ENCODE peak calls at places on chromosomes 4 and X, in seven cellular contexts. G is lung; H is heart left ventricle; R is aorta; W is CD8-positive, alpha-beta T cell; I is tibial artery; Q is thoracic aorta. X is an unnamed sample.

GRCh38 chrX:82813671-82814078 is 694.4 kb upstream of the POU3F4 start:
- DNase-seq in R (no peak), Q (no peak), G (no peak), W (no peak), H (no peak), I (no peak), X (no peak)

GRCh38 chr4:26201119-26201518 is 119.7 kb upstream of the RBPJ start:
- DNase-seq in H (no peak), G (no peak), I (no peak), W (no peak), Q (no peak), R (no peak), X (no peak)

GRCh38 chr4:173504181-173504503 is 25.9 kb downstream of the HAND2 start:
- DNase-seq in G (no peak), Q (no peak), H (no peak), R (no peak), I (no peak), W (no peak), X (no peak)

GRCh38 chr4:156378053-156378665 is 424.5 kb upstream of the CTSO start:
- DNase-seq in I (no peak), W (no peak), G (no peak), Q (no peak), H (no peak), R (no peak), X (no peak)

GRCh38 chr4:121822796-121823504 is 733 bp downstream of the CCNA2 start:
- DNase-seq in H (no peak), W (no peak), G (no peak), Q (peak; percentile 2), I (peak; percentile 65), R (no peak), X (no peak)

GRCh38 chrX:130840345-130840744 is 62.7 kb downstream of the ENOX2 start:
- DNase-seq in Q (no peak), H (no peak), I (no peak), R (no peak), G (no peak), W (no peak), X (no peak)

GRCh38 chr4:168655182-168655581 is 158.3 kb downstream of the PALLD start:
- DNase-seq in R (no peak), Q (no peak), H (no peak), I (no peak), W (no peak), G (no peak), X (no peak)

GRCh38 chr4:152723236-152723635 is 43.4 kb upstream of the TMEM154 start:
- DNase-seq in Q (no peak), W (no peak), H (no peak), G (no peak), R (no peak), I (no peak), X (no peak)

GRCh38 chrX:124232523-124233201 is 99.8 kb upstream of the TEX13D start:
- DNase-seq in W (no peak), Q (no peak), H (no peak), G (no peak), R (no peak), I (no peak), X (no peak)

GRCh38 chrX:47156611-47157520 is 11.8 kb downstream of the RBM10 start:
- DNase-seq in R (peak; percentile 72), G (no peak), Q (no peak), W (no peak), I (no peak), H (no peak), X (no peak)

GRCh38 chr4:40401646-40402045 is 66.5 kb downstream of the CHRNA9 start:
- DNase-seq in G (no peak), R (no peak), I (no peak), W (no peak), H (no peak), Q (no peak), X (no peak)

GRCh38 chr4:40395166-40395900 is 60.2 kb downstream of the CHRNA9 start:
- DNase-seq in W (no peak), Q (no peak), H (no peak), R (no peak), I (no peak), G (no peak), X (no peak)

GRCh38 chr4:40401096-40401495 is 66.0 kb downstream of the CHRNA9 start:
- DNase-seq in W (no peak), G (no peak), I (no peak), Q (no peak), H (no peak), R (no peak), X (no peak)

GRCh38 chr4:40399578-40399977 is 64.4 kb downstream of the CHRNA9 start:
- DNase-seq in W (no peak), I (no peak), Q (no peak), R (no peak), G (no peak), H (no peak), X (no peak)

DNA sequence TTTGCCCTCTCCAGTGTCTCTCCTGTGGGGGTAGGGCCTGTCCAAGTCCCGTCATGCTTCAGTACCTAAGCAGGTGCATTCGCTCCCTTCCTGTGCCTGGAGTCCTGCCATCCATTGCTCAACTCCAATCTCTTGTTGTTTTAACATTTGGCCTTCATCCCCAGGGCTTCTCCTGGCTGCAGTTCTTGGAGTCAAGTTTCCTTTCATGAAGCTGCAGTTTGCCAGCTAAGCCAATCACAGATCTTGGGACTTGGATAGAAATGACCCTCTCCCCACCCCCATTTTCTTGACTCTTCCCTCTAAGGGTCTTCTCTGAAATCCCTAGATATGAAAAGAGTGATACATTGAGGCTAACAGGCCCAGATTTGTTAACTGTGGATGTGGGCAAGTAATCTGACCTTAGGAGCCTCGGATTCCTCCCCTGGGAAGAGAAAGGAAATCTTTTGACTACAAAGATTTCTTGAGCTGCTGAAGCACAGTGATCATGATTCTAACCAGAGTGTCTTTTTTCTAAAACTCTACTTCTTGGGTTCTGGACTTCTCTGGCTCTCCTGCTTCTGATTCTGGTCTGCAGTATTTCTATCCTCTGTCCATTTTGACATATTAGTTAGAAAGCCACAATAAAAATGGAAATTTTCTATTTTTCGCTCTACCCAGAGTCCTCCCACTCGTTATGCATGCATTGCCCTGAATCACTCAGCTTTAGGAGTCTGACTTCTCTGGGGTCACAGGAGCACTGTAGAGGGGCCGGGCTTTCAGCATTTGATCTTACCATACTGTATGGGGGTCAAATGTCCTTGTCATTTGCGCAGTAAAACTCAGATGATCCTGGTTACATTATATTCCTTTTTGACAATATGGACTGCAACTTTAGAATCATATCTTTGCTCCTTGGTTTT is 61.0 kb downstream of the CHRNA9 start:
- DNase-seq in G (peak; percentile 86), W (no peak), I (no peak), Q (no peak), H (peak; percentile 28), R (no peak), X (peak; percentile 79)
- H3K27ac ChIP-seq in G (no peak overlapping the region), W (no peak overlapping the region), I (no peak overlapping the region), Q (no peak overlapping the region), H (no peak overlapping the region), R (no peak overlapping the region), X (peak overlapping the region; percentile 61)

DNA sequence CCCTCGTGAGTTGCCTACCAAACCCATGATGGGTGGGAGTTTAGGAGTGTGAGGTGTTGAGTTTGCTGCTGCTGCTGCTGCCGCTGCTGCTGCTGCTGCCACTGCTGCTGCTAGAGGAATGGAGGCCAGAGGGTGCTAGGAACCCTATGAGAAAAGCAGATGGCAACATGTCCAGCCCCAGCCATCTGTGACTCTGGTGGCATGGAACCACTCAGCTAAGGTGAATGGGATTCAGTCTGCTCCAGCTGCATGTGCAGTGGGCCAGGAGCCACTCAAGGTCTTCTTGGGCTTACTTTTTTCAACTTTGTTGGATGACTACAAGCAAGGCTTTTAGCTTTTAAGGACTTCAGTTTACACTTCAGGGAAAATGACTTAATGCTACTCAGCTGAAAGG is 103.8 kb downstream of the RTL5 start:
- DNase-seq in G (peak; percentile 16), Q (no peak), R (no peak), I (no peak), H (no peak), W (no peak), X (no peak)
- H3K4me3 ChIP-seq in G (no peak overlapping the region), Q (peak overlapping the region; percentile 67), R (no peak overlapping the region), I (peak overlapping the region; percentile 45), H (no peak overlapping the region), W (no peak overlapping the region), X (no peak overlapping the region)

DNA sequence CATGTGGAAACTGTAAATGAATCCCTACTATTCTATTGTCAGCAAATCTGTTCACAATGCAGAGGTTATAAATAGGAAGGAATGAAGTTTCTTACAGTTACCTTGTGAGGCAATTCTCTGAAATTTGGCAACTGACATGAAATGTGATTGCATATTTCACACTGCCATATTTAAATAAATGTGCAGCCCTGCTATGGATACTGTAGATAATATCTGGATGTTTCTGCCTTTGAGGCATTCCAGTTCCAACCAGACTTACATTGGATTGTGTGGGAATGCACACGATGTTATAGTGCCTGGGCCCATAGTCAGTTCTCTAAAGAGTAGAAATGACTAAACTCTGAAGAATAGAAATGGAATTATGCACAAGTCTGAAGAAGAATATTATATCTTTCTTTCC is 102.8 kb downstream of the PHOX2B start:
- DNase-seq in G (no peak), I (no peak), W (no peak), H (no peak), R (no peak), Q (no peak), X (no peak)
- H3K27me3 ChIP-seq in G (no peaks in the 10 kb centered on the region), I (no peaks in the 10 kb centered on the region), W (peaks cover 3% of the 10 kb centered on the region), H (no peaks in the 10 kb centered on the region), R (no peaks in the 10 kb centered on the region), Q (no peaks in the 10 kb centered on the region), X (no peaks in the 10 kb centered on the region)

GRCh38 chr4:151537726-151538125 is 128.8 kb downstream of the FHIP1A start:
- DNase-seq in R (no peak), H (no peak), I (no peak), G (no peak), Q (no peak), W (no peak), X (no peak)
- H3K27ac ChIP-seq in R (no peak overlapping the region), H (no peak overlapping the region), I (no peak overlapping the region), G (no peak overlapping the region), Q (no peak overlapping the region), W (no peak overlapping the region), X (no peak overlapping the region)

GRCh38 chrX:134803551-134804183 is 145.4 kb upstream of the PLAC1 start:
- DNase-seq in Q (no peak), I (no peak), W (no peak), G (no peak), H (no peak), R (no peak), X (no peak)
- H3K4me3 ChIP-seq in Q (no peak overlapping the region), I (no peak overlapping the region), W (no peak overlapping the region), G (no peak overlapping the region), H (no peak overlapping the region), R (no peak overlapping the region), X (no peak overlapping the region)

GRCh38 chrX:41946230-41946629 is 22.9 kb upstream of the CASK start:
- DNase-seq in R (no peak), Q (no peak), H (no peak), G (no peak), W (no peak), I (no peak), X (no peak)
- H3K27me3 ChIP-seq in R (no peaks in the 10 kb centered on the region), Q (no peaks in the 10 kb centered on the region), H (no peaks in the 10 kb centered on the region), G (no peaks in the 10 kb centered on the region), W (no peaks in the 10 kb centered on the region), I (no peaks in the 10 kb centered on the region), X (no peaks in the 10 kb centered on the region)

GRCh38 chr4:11218692-11219091 is 210.0 kb downstream of the HS3ST1 start:
- DNase-seq in G (no peak), I (no peak), Q (no peak), W (no peak), R (no peak), H (no peak), X (no peak)

GRCh38 chr4:11228575-11228974 is 200.1 kb downstream of the HS3ST1 start:
- DNase-seq in I (no peak), W (no peak), Q (no peak), H (no peak), R (no peak), G (no peak), X (no peak)

GRCh38 chr4:11223261-11223660 is 205.4 kb downstream of the HS3ST1 start:
- DNase-seq in Q (no peak), R (no peak), G (no peak), I (no peak), H (no peak), W (no peak), X (no peak)
- H3K27ac ChIP-seq in Q (no peak overlapping the region), R (no peak overlapping the region), G (no peak overlapping the region), I (no peak overlapping the region), H (no peak overlapping the region), W (no peak overlapping the region), X (no peak overlapping the region)